ENCODE peak calls at places on chromosomes 7 and 10, in eight cellular contexts. V, H, J, L, K, S, X and E are unnamed samples. For H3K4me1 and H3K36me3, the result is how much of the 10 kb centered on the place peaks cover.

GRCh38 chr7:42587826-42588225 is 324.0 kb downstream of the C7orf25 start:
- DNase-seq in L (no peak), S (no peak), V (no peak), X (no peak), J (no peak), K (no peak), H (no peak), E (no peak)

GRCh38 chr10:32960022-32960421 is 2.0 kb upstream of the ITGB1 start:
- DNase-seq in L (peak), J (no peak), S (no peak), V (no peak), H (no peak), K (no peak), X (no peak), E (no peak)

GRCh38 chr10:31142026-31142425 is 110.4 kb upstream of the ZNF438 start:
- DNase-seq in S (no peak), L (peak), K (no peak), X (no peak), J (no peak), V (no peak), H (peak), E (no peak)

GRCh38 chr7:151387161-151388006 is 22.5 kb downstream of the WDR86 start:
- DNase-seq in S (no peak), H (no peak), J (no peak), L (no peak), X (no peak), K (no peak), V (no peak), E (no peak)

GRCh38 chr7:130421685-130422084 is 19.1 kb downstream of the CEP41 start:
- DNase-seq in S (peak), V (no peak), J (no peak), H (peak), L (peak), X (no peak), K (no peak), E (no peak)

GRCh38 chr10:19194866-19195265 is 146.3 kb downstream of the MALRD1 start:
- DNase-seq in X (no peak), H (no peak), J (no peak), S (no peak), K (no peak), L (no peak), V (no peak), E (no peak)

GRCh38 chr7:38833329-38833728 is 75.7 kb downstream of the VPS41 start:
- DNase-seq in V (no peak), H (no peak), J (no peak), L (no peak), K (no peak), S (no peak), X (no peak), E (no peak)

GRCh38 chr10:80518807-80519360 is 18.8 kb upstream of the SH2D4B start:
- DNase-seq in S (no peak), L (no peak), J (no peak), V (no peak), K (no peak), X (no peak), H (no peak), E (no peak)

GRCh38 chr10:8817303-8817702 is 762.8 kb downstream of the GATA3 start:
- DNase-seq in L (peak), K (no peak), V (no peak), H (no peak), X (no peak), J (no peak), S (peak), E (no peak)

GRCh38 chr10:72840319-72840718 is 53.2 kb upstream of the OIT3 start:
- DNase-seq in K (no peak), V (no peak), X (no peak), J (no peak), H (no peak), S (no peak), L (no peak), E (no peak)

GRCh38 chr10:36559990-36560389 is 565.4 kb upstream of the ANKRD30A start:
- DNase-seq in V (no peak), S (no peak), J (no peak), L (no peak), K (no peak), X (no peak), H (no peak), E (no peak)

GRCh38 chr10:28624351-28624750 is 53.0 kb upstream of the BAMBI start:
- DNase-seq in K (no peak), V (peak), S (no peak), X (no peak), H (no peak), J (no peak), L (peak), E (no peak)

GRCh38 chr10:2921956-2922680 is 145.2 kb upstream of the PFKP start:
- DNase-seq in X (no peak), L (no peak), V (peak), H (peak), J (no peak), K (no peak), S (no peak), E (no peak)

GRCh38 chr10:78905015-78905939 is 163.5 kb upstream of the ZMIZ1 start:
- DNase-seq in J (no peak), V (no peak), X (no peak), H (no peak), S (no peak), K (no peak), L (no peak), E (no peak)

GRCh38 chr7:73865738-73866445 is 4.9 kb downstream of the TMEM270 start:
- DNase-seq in H (peak), L (no peak), X (peak), S (peak), J (peak), K (peak), V (peak), E (peak)

GRCh38 chr10:26310361-26310760 is 93.8 kb downstream of the GAD2 start:
- DNase-seq in K (no peak), J (no peak), S (no peak), X (no peak), V (no peak), H (no peak), L (no peak), E (no peak)

GRCh38 chr7:104553074-104553473 is 224.7 kb downstream of the LHFPL3 start:
- DNase-seq in V (no peak), L (no peak), K (no peak), H (no peak), S (no peak), J (no peak), X (no peak), E (no peak)

GRCh38 chr10:79327090-79327457 is 20.2 kb upstream of the PPIF start:
- DNase-seq in K (no peak), S (no peak), H (no peak), V (no peak), J (no peak), L (no peak), X (peak), E (no peak)

GRCh38 chr7:519974-520458 is 370 bp upstream of the PDGFA start:
- DNase-seq in V (peak), X (peak), S (no peak), H (peak), K (peak), J (peak), L (peak), E (peak)

GRCh38 chr7:99406557-99406956 is 1.8 kb downstream of the PDAP1 start:
- DNase-seq in V (no peak), J (no peak), K (no peak), L (no peak), X (no peak), H (no peak), S (no peak), E (no peak)

GRCh38 chr10:101779544-101780186 is 3.6 kb downstream of the NPM3 start:
- DNase-seq in L (peak), H (peak), V (peak), X (peak), J (peak), S (peak), K (peak), E (peak)

GRCh38 chr7:29099896-29100847 is 46.2 kb downstream of the CPVL start:
- DNase-seq in V (no peak), X (no peak), S (no peak), J (no peak), K (no peak), H (no peak), L (no peak), E (no peak)

DNA sequence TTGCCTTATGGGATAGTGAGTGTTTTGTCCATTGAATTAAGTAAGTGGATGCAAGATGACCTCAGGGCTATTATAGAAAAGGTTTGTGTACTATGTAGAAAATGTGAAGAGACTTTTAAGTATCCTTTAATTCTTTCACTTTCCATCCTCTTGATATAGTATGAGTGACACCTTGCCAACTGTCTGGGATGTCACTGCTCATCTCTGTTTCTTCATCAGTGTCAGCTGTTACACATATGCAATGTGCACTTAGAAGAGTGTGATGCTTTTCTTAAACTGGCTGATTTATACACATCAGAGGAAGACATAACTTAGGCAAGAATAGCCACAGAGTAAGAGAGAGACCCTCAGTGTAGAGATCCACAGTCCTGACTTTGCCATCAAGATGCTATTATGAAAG is 8.7 kb upstream of the ACTA2 start:
- DNase-seq in X (no peak), S (no peak), L (no peak), V (no peak), K (no peak), J (no peak), H (no peak), E (no peak)
- H3K4me1 ChIP-seq in X (under half), S (under half), L (under half), V (under half), K (under half), J (under half), H (under half), E (under half)

DNA sequence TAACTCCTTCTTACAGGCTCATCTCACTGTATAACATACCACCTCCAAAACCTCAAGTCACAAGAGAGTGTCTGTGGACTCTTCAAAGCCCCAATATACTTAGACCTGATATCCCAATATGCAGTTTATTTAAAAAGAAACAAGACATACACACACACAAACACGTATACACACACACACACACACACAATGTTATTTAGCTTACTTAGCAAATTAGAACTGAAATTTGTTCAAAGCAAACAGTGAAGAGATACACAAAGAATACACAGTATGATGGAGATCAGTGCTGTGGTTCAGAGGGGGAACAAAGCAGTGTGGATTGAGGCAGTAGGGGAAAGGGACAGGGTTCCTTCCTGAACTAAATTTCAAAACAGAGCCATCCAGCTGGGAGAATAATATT is 807.2 kb downstream of the IPMK start:
- DNase-seq in V (no peak), K (no peak), H (no peak), S (no peak), L (no peak), X (no peak), J (no peak), E (no peak)
- H3K36me3 ChIP-seq in V (under half), K (under half), H (under half), S (under half), L (under half), X (under half), J (under half), E (under half)

DNA sequence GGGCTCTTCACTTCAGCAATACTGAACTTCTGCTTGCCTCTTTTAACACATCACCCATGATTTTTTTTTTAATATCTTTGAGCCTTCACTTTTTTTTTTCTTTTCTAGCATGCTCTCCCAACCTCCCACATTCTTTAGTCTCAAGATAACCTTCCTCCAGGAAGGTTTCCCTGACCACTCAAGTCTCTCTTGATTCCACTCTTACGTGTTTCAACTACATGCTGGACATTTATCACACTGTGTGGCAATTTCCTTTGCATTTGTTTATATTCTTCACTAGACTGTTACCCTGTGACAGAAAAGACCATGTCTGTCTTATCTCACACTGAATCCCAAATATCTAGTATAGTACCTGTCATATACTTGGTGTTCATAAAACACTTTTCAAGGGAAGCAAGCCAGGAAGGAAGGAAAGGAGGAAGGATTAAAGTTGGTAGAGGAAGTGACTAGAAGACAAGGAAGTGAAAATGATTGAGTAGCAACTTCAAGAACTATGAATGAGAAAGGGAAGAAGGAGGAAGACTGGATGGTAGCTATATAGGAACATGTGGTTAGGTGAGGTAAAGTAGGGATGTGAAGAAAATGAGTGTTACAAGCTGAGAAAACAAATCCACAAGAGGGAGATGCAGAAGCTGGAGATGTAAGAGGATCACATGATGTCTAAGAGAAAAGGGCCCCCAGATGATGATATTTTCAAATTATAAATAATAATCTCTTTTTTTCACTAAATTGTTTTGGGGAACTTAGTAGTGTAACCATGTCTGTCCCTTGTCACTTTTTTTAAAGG is 40.4 kb downstream of the IFIT5 start:
- DNase-seq in H (no peak), J (no peak), V (no peak), K (no peak), L (no peak), S (no peak), X (no peak), E (no peak)
- TF ChIP-seq CTCF in H (no peak), J (no peak), V (no peak), K (no peak), L (no peak), S (no peak), X (no peak), E (no peak)

DNA sequence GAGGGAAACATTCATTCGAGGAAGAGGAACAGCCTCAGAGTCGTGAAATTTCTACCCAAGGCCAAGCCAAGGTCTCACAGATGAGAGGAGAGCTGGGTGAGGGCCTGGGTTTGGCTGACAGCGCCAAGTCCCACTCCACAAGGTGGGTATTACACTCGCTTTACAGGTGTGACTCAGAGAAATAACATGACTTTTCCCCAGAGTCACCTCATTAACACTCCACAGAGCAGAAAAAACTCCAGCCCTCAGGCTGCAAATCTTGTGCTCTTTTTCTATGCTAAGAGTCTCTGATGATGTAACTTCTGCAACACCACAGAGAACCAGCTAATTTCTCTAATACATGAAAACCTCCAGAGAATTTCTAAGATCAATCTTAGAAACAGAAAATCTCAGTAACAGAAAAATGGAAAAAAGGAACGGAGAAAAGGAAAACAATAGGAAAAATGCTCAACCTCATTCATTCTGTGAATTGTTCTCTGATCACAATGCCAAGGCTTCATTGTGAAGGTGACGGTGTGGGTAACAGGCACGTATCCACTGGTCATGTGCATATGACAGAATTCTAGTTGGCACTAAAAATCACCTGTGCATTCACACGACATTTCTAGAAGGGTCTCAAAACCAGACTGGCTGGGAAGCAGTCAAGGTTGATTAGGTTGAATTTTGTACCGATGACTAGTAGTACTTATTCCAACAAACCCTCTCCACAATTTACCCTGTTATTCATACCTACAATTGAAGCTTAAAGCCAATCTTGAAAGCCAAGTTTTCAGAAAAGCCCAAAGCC is 20.3 kb downstream of the YWHAG start:
- DNase-seq in V (no peak), J (no peak), K (no peak), S (no peak), X (no peak), L (peak), H (peak), E (no peak)
- H3K4me1 ChIP-seq in V (under half), J (half or more), K (under half), S (under half), X (under half), L (under half), H (under half), E (under half)